ENCODE peak calls at places on chromosomes 12 and 14, in five cellular contexts. V is A549, Z is K562, H is HepG2, J is GM12878. F is an unnamed sample.

GRCh38 chr14:37594238-37594915 is 672 bp downstream of the FOXA1 start:
- DNase-seq in J (no peak), V (peak), Z (peak), H (peak), F (peak)

GRCh38 chr14:24481622-24482324 is 26.3 kb downstream of the CMA1 start:
- DNase-seq in V (peak), Z (peak), H (peak), J (peak), F (peak)

GRCh38 chr12:108211161-108211560 is 82.1 kb downstream of the WSCD2 start:
- DNase-seq in Z (no peak), J (no peak), V (no peak), H (no peak), F (peak)

GRCh38 chr14:22556990-22557623 is 31.9 kb downstream of the DAD1 start:
- DNase-seq in J (no peak), Z (peak), V (peak), H (peak), F (peak)

GRCh38 chr12:117439531-117440001 is 78.1 kb upstream of the NOS1 start:
- DNase-seq in H (no peak), J (no peak), Z (no peak), V (no peak), F (peak)

GRCh38 chr14:89027097-89027740 is 202.8 kb downstream of the TTC8 start:
- DNase-seq in V (peak), Z (peak), J (no peak), H (peak), F (peak)

GRCh38 chr14:21913759-21914158 is 240.1 kb upstream of the OR4E1 start:
- DNase-seq in Z (peak), V (peak), H (peak), J (peak), F (peak)

GRCh38 chr12:15732341-15733061 is 56.7 kb downstream of the EPS8 start:
- DNase-seq in Z (no peak), H (peak), V (peak), J (peak), F (no peak)

GRCh38 chr14:71967709-71968108 is 35.5 kb downstream of the RGS6 start:
- DNase-seq in Z (no peak), H (no peak), J (no peak), V (no peak), F (no peak)

GRCh38 chr12:64718649-64719048 is 40.6 kb downstream of the GNS start:
- DNase-seq in H (no peak), J (no peak), Z (no peak), V (no peak), F (no peak)

GRCh38 chr14:91255026-91255695 is 10.7 kb upstream of the GPR68 start:
- DNase-seq in J (no peak), H (no peak), V (peak), Z (no peak), F (no peak)

GRCh38 chr14:93456356-93456755 is 25.6 kb downstream of the UNC79 start:
- DNase-seq in Z (no peak), H (no peak), J (no peak), V (no peak), F (no peak)

GRCh38 chr12:112837629-112838191 is 46.2 kb downstream of the RPH3A start:
- DNase-seq in J (no peak), Z (no peak), H (peak), V (peak), F (no peak)

GRCh38 chr12:112838731-112839130 is 47.2 kb downstream of the RPH3A start:
- DNase-seq in H (no peak), Z (no peak), V (peak), J (no peak), F (no peak)

GRCh38 chr12:112833939-112834338 is 42.4 kb downstream of the RPH3A start:
- DNase-seq in Z (no peak), V (peak), J (no peak), H (no peak), F (no peak)

GRCh38 chr12:112839386-112839972 is 47.9 kb downstream of the RPH3A start:
- DNase-seq in J (no peak), V (peak), Z (no peak), H (peak), F (peak)

DNA sequence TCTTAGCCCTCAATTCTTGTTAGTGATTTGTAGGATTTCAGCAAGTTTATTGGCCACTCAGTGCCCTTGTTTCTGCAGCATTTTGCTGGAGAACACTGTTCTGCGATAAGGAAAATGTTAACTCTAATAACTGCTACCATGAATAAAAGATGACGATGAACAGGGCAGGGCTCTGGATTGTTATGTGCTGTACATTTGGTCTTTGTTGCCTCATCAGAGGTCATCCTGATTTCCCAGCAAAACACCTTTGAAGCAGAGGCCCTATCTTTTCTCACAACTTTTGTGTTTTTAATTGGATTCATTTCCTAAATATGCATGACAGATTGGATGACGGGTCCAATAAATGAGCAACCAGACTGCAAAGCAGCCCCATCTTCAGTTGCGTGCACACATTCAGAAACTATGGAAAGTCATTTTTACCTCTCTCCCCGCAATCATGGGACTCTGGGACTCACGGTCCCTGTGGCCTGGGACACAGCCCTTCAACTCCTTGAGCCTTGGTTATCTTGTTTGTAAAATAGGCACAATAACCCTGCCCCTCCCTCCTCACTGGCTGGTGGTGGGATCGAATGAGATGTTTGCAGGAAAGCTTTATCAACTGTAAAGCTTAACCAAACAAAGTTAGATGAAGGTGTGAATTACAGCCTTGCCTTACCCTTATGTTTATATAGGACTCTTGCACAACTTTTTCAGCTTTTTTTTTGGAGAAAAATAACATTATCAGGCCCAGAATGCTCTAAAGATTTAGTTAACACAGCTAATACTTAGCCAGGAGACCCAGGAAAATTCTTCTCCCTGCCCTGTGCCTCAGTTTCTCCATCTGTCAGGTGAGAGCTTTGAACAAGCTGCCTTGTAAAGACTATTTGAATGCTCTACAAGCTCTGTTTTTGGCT is 45.4 kb downstream of the RPH3A start:
- DNase-seq in H (no peak), V (no peak), J (no peak), Z (no peak), F (no peak)
- TF ChIP-seq JUNB in H (no peak), V (peak), J (no peak), Z (no peak), F (no peak)

GRCh38 chr12:69932154-69932553 is 107.1 kb downstream of the MYRFL start:
- DNase-seq in J (no peak), V (no peak), H (no peak), Z (no peak), F (peak)
- H3K4me2 ChIP-seq in J (no peak), V (no peak), H (no peak), Z (no peak), F (peak)

GRCh38 chr12:34206061-34206785 is 183.9 kb downstream of the ALG10 start:
- DNase-seq in V (no peak), J (no peak), H (no peak), Z (no peak), F (no peak)

GRCh38 chr12:34203866-34204620 is 181.7 kb downstream of the ALG10 start:
- DNase-seq in Z (no peak), H (no peak), V (no peak), J (no peak), F (no peak)

GRCh38 chr12:34207858-34208257 is 185.6 kb downstream of the ALG10 start:
- DNase-seq in Z (no peak), H (no peak), J (no peak), V (no peak), F (no peak)

GRCh38 chr12:34205401-34205800 is 183.1 kb downstream of the ALG10 start:
- DNase-seq in H (no peak), Z (no peak), V (no peak), J (no peak), F (no peak)

DNA sequence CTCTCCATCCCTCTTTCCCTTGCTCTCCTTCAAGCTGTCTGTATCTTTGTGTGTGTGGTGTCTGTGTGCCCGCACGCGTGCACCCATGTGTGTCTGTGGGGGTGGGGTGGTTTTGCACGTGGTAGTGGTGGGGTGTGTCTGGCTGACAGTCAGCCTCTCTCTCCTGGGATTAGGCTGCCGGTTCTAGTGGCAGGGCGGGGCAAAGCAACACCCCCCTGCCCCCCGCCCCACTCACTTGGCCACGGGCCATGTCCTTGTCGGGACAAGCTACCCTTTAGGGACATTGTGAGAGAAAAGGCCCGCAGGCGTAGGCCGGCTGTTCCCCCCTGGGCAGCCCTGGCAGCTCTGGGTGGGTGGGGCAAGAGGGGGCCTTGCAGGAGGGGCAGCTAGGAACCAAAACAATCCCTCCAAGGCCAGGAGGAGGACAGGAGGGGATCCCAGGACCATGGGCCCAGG is 182.6 kb downstream of the ALG10 start:
- DNase-seq in J (no peak), V (no peak), H (no peak), Z (peak), F (no peak)
- TF ChIP-seq JUNB in J (no peak), V (no peak), H (no peak), Z (no peak), F (no peak)

GRCh38 chr14:105091335-105092123 is 26.3 kb upstream of the GPR132 start:
- DNase-seq in H (peak), J (no peak), V (peak), Z (no peak), F (no peak)

GRCh38 chr14:105092124-105092911 is 27.1 kb upstream of the GPR132 start:
- DNase-seq in Z (no peak), V (peak), H (no peak), J (no peak), F (peak)

GRCh38 chr14:105093426-105094192 is 28.4 kb upstream of the GPR132 start:
- DNase-seq in H (peak), J (peak), V (peak), Z (peak), F (peak)

GRCh38 chr14:105094193-105094907 is 29.1 kb upstream of the GPR132 start:
- DNase-seq in J (no peak), V (no peak), Z (no peak), H (no peak), F (no peak)

GRCh38 chr14:105092912-105093425 is 27.7 kb upstream of the GPR132 start:
- DNase-seq in Z (peak), J (no peak), H (no peak), V (peak), F (no peak)
- H3K4me2 ChIP-seq in Z (no peak), J (peak), H (no peak), V (peak), F (peak)

F was measured in GM23338.